ENCODE peak calls at places on chromosomes 6 and 20, in four cellular contexts. D is mammary epithelial cell, B is lung, P is HCT116. T is an unnamed sample. For H3K9me3, the result is how much of the 10 kb centered on the place peaks cover.

GRCh38 chr20:63366658-63367360 is 5.7 kb upstream of the CHRNA4 start:
- DNase-seq in D (no peak), B (no peak), P (no peak), T (no peak)

GRCh38 chr6:22366214-22366613 is 69.4 kb upstream of the PRL start:
- DNase-seq in D (peak), B (no peak), P (no peak), T (no peak)

GRCh38 chr6:31416394-31417014 is 13.1 kb downstream of the MICA start:
- DNase-seq in D (no peak), B (peak), P (no peak), T (no peak)

GRCh38 chr6:2021713-2022125 is 223.7 kb downstream of the GMDS start:
- DNase-seq in D (peak), B (peak), P (no peak), T (peak)

GRCh38 chr6:18186033-18186432 is 30.8 kb downstream of the KDM1B start:
- DNase-seq in D (no peak), B (peak), P (no peak), T (no peak)

GRCh38 chr6:3885262-3886036 is 36.3 kb downstream of the FAM50B start:
- DNase-seq in D (no peak), B (no peak), P (peak), T (no peak)

GRCh38 chr6:52900536-52900935 is 9.0 kb downstream of the GSTA3 start:
- DNase-seq in D (peak), B (no peak), P (no peak), T (no peak)

GRCh38 chr6:124158024-124158423 is 354.4 kb downstream of the NKAIN2 start:
- DNase-seq in D (no peak), B (no peak), P (no peak), T (no peak)

GRCh38 chr6:2135401-2135800 is 110.0 kb downstream of the GMDS start:
- DNase-seq in D (no peak), B (no peak), P (no peak), T (no peak)

GRCh38 chr6:1311400-1312192 is at the start of gene FOXQ1:
- DNase-seq in D (peak), B (peak), P (peak), T (no peak)

GRCh38 chr6:155524249-155524651 is 68.6 kb upstream of the NOX3 start:
- DNase-seq in D (peak), B (no peak), P (no peak), T (no peak)

GRCh38 chr20:4787825-4788224 is 66.1 kb downstream of the PRND start:
- DNase-seq in D (no peak), B (no peak), P (no peak), T (no peak)

GRCh38 chr6:11354019-11354418 is 121.6 kb upstream of the NEDD9 start:
- DNase-seq in D (peak), B (no peak), P (no peak), T (peak)

GRCh38 chr6:33789550-33789895 is 593 bp upstream of the LEMD2 start:
- DNase-seq in D (no peak), B (no peak), P (no peak), T (no peak)

GRCh38 chr6:76772951-76773350 is 690.3 kb downstream of the HTR1B start:
- DNase-seq in D (peak), B (no peak), P (no peak), T (no peak)

GRCh38 chr20:32485770-32486248 is 99.3 kb downstream of the NOL4L start:
- DNase-seq in D (no peak), B (no peak), P (no peak), T (no peak)

GRCh38 chr6:108027594-108027993 is 46.9 kb downstream of the OSTM1 start:
- DNase-seq in D (peak), B (no peak), P (peak), T (no peak)

GRCh38 chr20:13220857-13221297 is at the start of gene ISM1:
- DNase-seq in D (peak), B (no peak), P (no peak), T (no peak)

GRCh38 chr6:149701699-149702098 is 16.2 kb downstream of the LATS1 start:
- DNase-seq in D (no peak), B (no peak), P (no peak), T (no peak)

GRCh38 chr20:23061713-23062561 is 12.5 kb upstream of the THBD start:
- DNase-seq in D (no peak), B (no peak), P (no peak), T (peak)

GRCh38 chr20:36836591-36837329 is 39.2 kb upstream of the TLDC2 start:
- DNase-seq in D (no peak), B (no peak), P (peak), T (no peak)

GRCh38 chr6:31467151-31467550 is 30.8 kb upstream of the MICB start:
- DNase-seq in D (no peak), B (no peak), P (no peak), T (no peak)

GRCh38 chr6:167153523-167153959 is 4.2 kb downstream of the GPR31 start:
- DNase-seq in D (no peak), B (no peak), P (no peak), T (no peak)

GRCh38 chr20:24034820-24035219 is 46.2 kb upstream of the GGTLC1 start:
- DNase-seq in D (peak), B (peak), P (no peak), T (no peak)

GRCh38 chr6:149234051-149234962 is 83.2 kb upstream of the TAB2 start:
- DNase-seq in D (peak), B (no peak), P (peak), T (no peak)

GRCh38 chr6:49969588-49969987 is at the start of gene DEFB113:
- DNase-seq in D (no peak), B (no peak), P (no peak), T (no peak)
- H3K4me3 ChIP-seq in D (no peak), B (no peak), P (no peak), T (no peak)

DNA sequence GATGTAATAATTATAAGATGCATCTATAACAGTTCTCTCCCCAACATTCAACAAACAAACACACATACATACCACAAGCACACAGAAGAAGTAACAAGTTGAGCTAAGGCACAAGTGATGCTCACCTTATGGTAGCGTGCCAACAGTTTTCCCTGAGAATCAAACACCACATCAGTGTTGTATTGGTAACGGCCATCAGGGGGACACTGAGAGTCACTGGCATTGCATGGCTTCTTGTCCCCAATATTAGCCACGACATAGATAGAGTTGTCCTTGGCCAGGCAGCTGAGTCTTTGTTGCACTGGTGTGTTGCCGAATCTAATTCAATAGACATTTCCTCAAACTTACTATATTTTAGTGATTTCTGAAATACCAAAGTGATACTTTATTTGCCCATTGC is 14.8 kb upstream of the VNN1 start:
- DNase-seq in D (no peak), B (no peak), P (no peak), T (no peak)
- H3K9me3 ChIP-seq in D (under half), B (under half), P (under half), T (under half)

GRCh38 chr6:114140416-114140815 is 169.5 kb upstream of the HDAC2 start:
- DNase-seq in D (no peak), B (no peak), P (no peak), T (no peak)
- H3K4me3 ChIP-seq in D (no peak), B (no peak), P (no peak), T (no peak)

GRCh38 chr20:62111148-62111547 is 11.1 kb upstream of the LSM14B start:
- DNase-seq in D (no peak), B (no peak), P (no peak), T (no peak)

GRCh38 chr20:62117362-62117646 is 5.0 kb upstream of the LSM14B start:
- DNase-seq in D (no peak), B (no peak), P (no peak), T (no peak)

GRCh38 chr20:62114894-62115293 is 7.4 kb upstream of the LSM14B start:
- DNase-seq in D (no peak), B (no peak), P (no peak), T (no peak)

GRCh38 chr20:62116558-62117361 is 5.5 kb upstream of the LSM14B start:
- DNase-seq in D (no peak), B (no peak), P (no peak), T (no peak)

GRCh38 chr20:62112368-62112767 is 9.9 kb upstream of the LSM14B start:
- DNase-seq in D (no peak), B (no peak), P (no peak), T (no peak)
- H3K9me3 ChIP-seq in D (under half), B (under half), P (under half), T (half or more)

GRCh38 chr6:105452924-105453756 is 50.3 kb upstream of the PREP start:
- DNase-seq in D (no peak), B (no peak), P (no peak), T (no peak)
- H3K4me3 ChIP-seq in D (no peak), B (no peak), P (no peak), T (no peak)

DNA sequence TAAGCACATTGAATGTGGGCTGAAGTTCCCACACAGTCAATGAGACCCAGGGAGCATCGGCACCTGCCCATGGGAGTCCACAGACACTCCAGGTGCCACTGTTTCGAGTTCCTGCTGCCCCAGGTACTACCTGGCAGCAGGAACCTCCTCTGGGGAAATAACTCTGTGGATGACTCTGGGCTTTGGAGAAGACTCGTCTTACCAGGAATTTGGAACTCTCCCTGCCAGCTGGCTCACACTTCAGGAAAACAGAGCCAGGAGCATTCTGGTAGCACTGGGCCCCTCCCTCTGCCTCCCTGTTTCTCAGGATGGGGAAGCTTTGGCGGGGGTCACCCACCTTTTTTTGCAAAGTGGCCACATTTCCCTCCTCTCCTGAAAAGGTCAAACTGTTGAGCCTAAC is 69.5 kb upstream of the MC3R start:
- DNase-seq in D (no peak), B (no peak), P (no peak), T (no peak)
- H3K9me3 ChIP-seq in D (under half), B (under half), P (under half), T (under half)

DNA sequence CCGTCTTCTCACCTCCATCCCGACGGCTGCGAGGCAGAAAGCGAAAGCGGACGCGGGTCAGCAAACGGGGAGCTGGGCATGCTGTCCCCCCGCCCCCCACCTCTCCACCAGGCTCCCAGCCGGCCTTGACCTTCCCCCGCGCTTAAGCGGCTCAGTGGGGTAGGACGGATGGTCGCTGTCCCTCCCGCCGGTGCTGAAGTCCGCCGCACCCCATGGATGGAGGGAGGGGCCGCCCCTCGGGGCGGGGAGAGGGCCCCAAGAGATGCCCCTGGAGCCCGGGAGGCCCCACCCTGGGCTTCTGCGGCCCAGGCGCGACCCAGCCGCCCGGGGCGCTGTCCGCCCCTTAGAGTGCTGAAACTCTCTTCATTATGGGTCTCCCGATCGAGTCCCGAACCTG is at the start of gene KCNB1:
- DNase-seq in D (peak), B (peak), P (no peak), T (no peak)
- H3K4me3 ChIP-seq in D (no peak), B (no peak), P (peak), T (no peak)

GRCh38 chr6:112800916-112801315 is 453.8 kb downstream of the RFPL4B start:
- DNase-seq in D (no peak), B (no peak), P (no peak), T (no peak)
- H3K9me3 ChIP-seq in D (under half), B (under half), P (under half), T (under half)

T was measured in AG04450.